ENCODE peak calls at places on chromosomes 7 and 10, in eight cellular contexts. One of them, this sample, is unnamed.

GRCh38 chr10:1251769-1252168 is 195.6 kb downstream of the WDR37 start:
- DNase-seq in fibroblast of the aortic adventitia: no peak
- DNase-seq in cardiac fibroblast: no peak
- DNase-seq in NCI-H460: no peak
- DNase-seq in mesothelial cell of epicardium: no peak
- DNase-seq in NCI-H2081: no peak
- DNase-seq in IMR-90: no peak
- DNase-seq in stimulated activated CD4-positive, alpha-beta T cell treated with anti-CD3 and anti-CD28 coated beads, Interleukin-15, amount 100 ng/mL, for 24 hours: no peak
- DNase-seq in this sample: no peak

GRCh38 chr7:6653101-6653995 is 16.2 kb downstream of the ZNF316 start:
- DNase-seq in fibroblast of the aortic adventitia: no peak
- DNase-seq in NCI-H460: no peak
- DNase-seq in stimulated activated CD4-positive, alpha-beta T cell treated with anti-CD3 and anti-CD28 coated beads, Interleukin-15, amount 100 ng/mL, for 24 hours: no peak
- DNase-seq in IMR-90: no peak
- DNase-seq in cardiac fibroblast: no peak
- DNase-seq in mesothelial cell of epicardium: no peak
- DNase-seq in NCI-H2081: no peak
- DNase-seq in this sample: no peak

GRCh38 chr10:124560377-124560776 is 98.8 kb downstream of the LHPP start:
- DNase-seq in stimulated activated CD4-positive, alpha-beta T cell treated with anti-CD3 and anti-CD28 coated beads, Interleukin-15, amount 100 ng/mL, for 24 hours: no peak
- DNase-seq in mesothelial cell of epicardium: no peak
- DNase-seq in NCI-H460: no peak
- DNase-seq in fibroblast of the aortic adventitia: peak
- DNase-seq in cardiac fibroblast: peak
- DNase-seq in IMR-90: peak
- DNase-seq in NCI-H2081: no peak
- DNase-seq in this sample: no peak

GRCh38 chr10:99551158-99551557 is 18.4 kb downstream of the NKX2-3 start:
- DNase-seq in mesothelial cell of epicardium: no peak
- DNase-seq in fibroblast of the aortic adventitia: no peak
- DNase-seq in NCI-H2081: peak
- DNase-seq in NCI-H460: no peak
- DNase-seq in IMR-90: peak
- DNase-seq in stimulated activated CD4-positive, alpha-beta T cell treated with anti-CD3 and anti-CD28 coated beads, Interleukin-15, amount 100 ng/mL, for 24 hours: no peak
- DNase-seq in cardiac fibroblast: peak
- DNase-seq in this sample: no peak

GRCh38 chr10:132915411-132915810 is 27.0 kb downstream of the CFAP46 start:
- DNase-seq in cardiac fibroblast: no peak
- DNase-seq in mesothelial cell of epicardium: no peak
- DNase-seq in stimulated activated CD4-positive, alpha-beta T cell treated with anti-CD3 and anti-CD28 coated beads, Interleukin-15, amount 100 ng/mL, for 24 hours: no peak
- DNase-seq in fibroblast of the aortic adventitia: no peak
- DNase-seq in NCI-H2081: no peak
- DNase-seq in NCI-H460: peak
- DNase-seq in IMR-90: no peak
- DNase-seq in this sample: no peak

GRCh38 chr10:70615784-70616511 is 13.4 kb upstream of the PRF1 start:
- DNase-seq in fibroblast of the aortic adventitia: peak
- DNase-seq in NCI-H2081: no peak
- DNase-seq in mesothelial cell of epicardium: no peak
- DNase-seq in cardiac fibroblast: no peak
- DNase-seq in IMR-90: no peak
- DNase-seq in NCI-H460: no peak
- DNase-seq in stimulated activated CD4-positive, alpha-beta T cell treated with anti-CD3 and anti-CD28 coated beads, Interleukin-15, amount 100 ng/mL, for 24 hours: no peak
- DNase-seq in this sample: no peak

GRCh38 chr7:155992974-155993373 is 180.7 kb upstream of the SHH start:
- DNase-seq in NCI-H2081: no peak
- DNase-seq in NCI-H460: no peak
- DNase-seq in fibroblast of the aortic adventitia: no peak
- DNase-seq in IMR-90: no peak
- DNase-seq in mesothelial cell of epicardium: no peak
- DNase-seq in stimulated activated CD4-positive, alpha-beta T cell treated with anti-CD3 and anti-CD28 coated beads, Interleukin-15, amount 100 ng/mL, for 24 hours: no peak
- DNase-seq in cardiac fibroblast: no peak
- DNase-seq in this sample: no peak

GRCh38 chr10:14519785-14520184 is 189.1 kb upstream of the FRMD4A start:
- DNase-seq in NCI-H2081: no peak
- DNase-seq in cardiac fibroblast: no peak
- DNase-seq in NCI-H460: no peak
- DNase-seq in stimulated activated CD4-positive, alpha-beta T cell treated with anti-CD3 and anti-CD28 coated beads, Interleukin-15, amount 100 ng/mL, for 24 hours: no peak
- DNase-seq in IMR-90: no peak
- DNase-seq in mesothelial cell of epicardium: no peak
- DNase-seq in fibroblast of the aortic adventitia: no peak
- DNase-seq in this sample: no peak

GRCh38 chr10:3123571-3124411 is 48.8 kb downstream of the PITRM1 start:
- DNase-seq in IMR-90: no peak
- DNase-seq in stimulated activated CD4-positive, alpha-beta T cell treated with anti-CD3 and anti-CD28 coated beads, Interleukin-15, amount 100 ng/mL, for 24 hours: no peak
- DNase-seq in mesothelial cell of epicardium: no peak
- DNase-seq in cardiac fibroblast: no peak
- DNase-seq in NCI-H460: no peak
- DNase-seq in fibroblast of the aortic adventitia: no peak
- DNase-seq in NCI-H2081: no peak
- DNase-seq in this sample: no peak

GRCh38 chr7:69934475-69934903 is 336.2 kb downstream of the AUTS2 start:
- DNase-seq in NCI-H2081: peak
- DNase-seq in stimulated activated CD4-positive, alpha-beta T cell treated with anti-CD3 and anti-CD28 coated beads, Interleukin-15, amount 100 ng/mL, for 24 hours: no peak
- DNase-seq in IMR-90: no peak
- DNase-seq in cardiac fibroblast: no peak
- DNase-seq in NCI-H460: no peak
- DNase-seq in mesothelial cell of epicardium: no peak
- DNase-seq in fibroblast of the aortic adventitia: no peak
- DNase-seq in this sample: no peak

GRCh38 chr7:20331231-20331880 is 656 bp downstream of the ITGB8 start:
- DNase-seq in stimulated activated CD4-positive, alpha-beta T cell treated with anti-CD3 and anti-CD28 coated beads, Interleukin-15, amount 100 ng/mL, for 24 hours: peak
- DNase-seq in cardiac fibroblast: peak
- DNase-seq in mesothelial cell of epicardium: peak
- DNase-seq in IMR-90: peak
- DNase-seq in fibroblast of the aortic adventitia: no peak
- DNase-seq in NCI-H2081: peak
- DNase-seq in NCI-H460: no peak
- DNase-seq in this sample: peak

GRCh38 chr10:18545626-18546025 is 105.8 kb downstream of the NSUN6 start:
- DNase-seq in fibroblast of the aortic adventitia: peak
- DNase-seq in NCI-H460: no peak
- DNase-seq in mesothelial cell of epicardium: no peak
- DNase-seq in stimulated activated CD4-positive, alpha-beta T cell treated with anti-CD3 and anti-CD28 coated beads, Interleukin-15, amount 100 ng/mL, for 24 hours: no peak
- DNase-seq in NCI-H2081: no peak
- DNase-seq in cardiac fibroblast: peak
- DNase-seq in IMR-90: peak
- DNase-seq in this sample: no peak

GRCh38 chr7:27640914-27641570 is 21.6 kb downstream of the HIBADH start:
- DNase-seq in cardiac fibroblast: peak
- DNase-seq in fibroblast of the aortic adventitia: peak
- DNase-seq in mesothelial cell of epicardium: no peak
- DNase-seq in NCI-H2081: no peak
- DNase-seq in stimulated activated CD4-positive, alpha-beta T cell treated with anti-CD3 and anti-CD28 coated beads, Interleukin-15, amount 100 ng/mL, for 24 hours: no peak
- DNase-seq in NCI-H460: no peak
- DNase-seq in IMR-90: peak
- DNase-seq in this sample: no peak

GRCh38 chr10:107442035-107442505 is 277.6 kb upstream of the SORCS1 start:
- DNase-seq in stimulated activated CD4-positive, alpha-beta T cell treated with anti-CD3 and anti-CD28 coated beads, Interleukin-15, amount 100 ng/mL, for 24 hours: no peak
- DNase-seq in cardiac fibroblast: peak
- DNase-seq in NCI-H2081: no peak
- DNase-seq in NCI-H460: peak
- DNase-seq in mesothelial cell of epicardium: no peak
- DNase-seq in fibroblast of the aortic adventitia: peak
- DNase-seq in IMR-90: peak
- DNase-seq in this sample: no peak

GRCh38 chr10:100496567-100496966 is 23.1 kb downstream of the SEC31B start:
- DNase-seq in stimulated activated CD4-positive, alpha-beta T cell treated with anti-CD3 and anti-CD28 coated beads, Interleukin-15, amount 100 ng/mL, for 24 hours: no peak
- DNase-seq in NCI-H460: no peak
- DNase-seq in IMR-90: no peak
- DNase-seq in fibroblast of the aortic adventitia: no peak
- DNase-seq in cardiac fibroblast: no peak
- DNase-seq in mesothelial cell of epicardium: no peak
- DNase-seq in NCI-H2081: no peak
- DNase-seq in this sample: no peak

GRCh38 chr7:111841596-111842209 is 279.4 kb upstream of the IMMP2L start:
- DNase-seq in stimulated activated CD4-positive, alpha-beta T cell treated with anti-CD3 and anti-CD28 coated beads, Interleukin-15, amount 100 ng/mL, for 24 hours: no peak
- DNase-seq in fibroblast of the aortic adventitia: no peak
- DNase-seq in IMR-90: no peak
- DNase-seq in mesothelial cell of epicardium: no peak
- DNase-seq in cardiac fibroblast: no peak
- DNase-seq in NCI-H460: no peak
- DNase-seq in NCI-H2081: no peak
- DNase-seq in this sample: no peak

GRCh38 chr7:79137942-79138341 is 315.5 kb downstream of the MAGI2 start:
- DNase-seq in cardiac fibroblast: peak
- DNase-seq in fibroblast of the aortic adventitia: peak
- DNase-seq in NCI-H460: no peak
- DNase-seq in NCI-H2081: no peak
- DNase-seq in IMR-90: peak
- DNase-seq in mesothelial cell of epicardium: no peak
- DNase-seq in stimulated activated CD4-positive, alpha-beta T cell treated with anti-CD3 and anti-CD28 coated beads, Interleukin-15, amount 100 ng/mL, for 24 hours: no peak
- DNase-seq in this sample: no peak

GRCh38 chr10:125000366-125001312 is 58.7 kb downstream of the ZRANB1 start:
- DNase-seq in NCI-H460: no peak
- DNase-seq in IMR-90: peak
- DNase-seq in fibroblast of the aortic adventitia: no peak
- DNase-seq in cardiac fibroblast: no peak
- DNase-seq in mesothelial cell of epicardium: no peak
- DNase-seq in stimulated activated CD4-positive, alpha-beta T cell treated with anti-CD3 and anti-CD28 coated beads, Interleukin-15, amount 100 ng/mL, for 24 hours: no peak
- DNase-seq in NCI-H2081: no peak
- DNase-seq in this sample: peak

GRCh38 chr10:5481121-5481520 is 18.2 kb downstream of the CALML5 start:
- DNase-seq in stimulated activated CD4-positive, alpha-beta T cell treated with anti-CD3 and anti-CD28 coated beads, Interleukin-15, amount 100 ng/mL, for 24 hours: no peak
- DNase-seq in mesothelial cell of epicardium: no peak
- DNase-seq in cardiac fibroblast: no peak
- DNase-seq in IMR-90: no peak
- DNase-seq in NCI-H2081: no peak
- DNase-seq in fibroblast of the aortic adventitia: no peak
- DNase-seq in NCI-H460: no peak
- DNase-seq in this sample: no peak

GRCh38 chr7:93920496-93921189 is 892 bp upstream of the GNG11 start:
- DNase-seq in fibroblast of the aortic adventitia: peak
- DNase-seq in cardiac fibroblast: peak
- DNase-seq in stimulated activated CD4-positive, alpha-beta T cell treated with anti-CD3 and anti-CD28 coated beads, Interleukin-15, amount 100 ng/mL, for 24 hours: no peak
- DNase-seq in IMR-90: no peak
- DNase-seq in NCI-H460: no peak
- DNase-seq in mesothelial cell of epicardium: no peak
- DNase-seq in NCI-H2081: no peak
- DNase-seq in this sample: no peak

GRCh38 chr7:154182361-154182760 is 130.2 kb downstream of the DPP6 start:
- DNase-seq in mesothelial cell of epicardium: no peak
- DNase-seq in IMR-90: no peak
- DNase-seq in cardiac fibroblast: no peak
- DNase-seq in stimulated activated CD4-positive, alpha-beta T cell treated with anti-CD3 and anti-CD28 coated beads, Interleukin-15, amount 100 ng/mL, for 24 hours: no peak
- DNase-seq in NCI-H460: no peak
- DNase-seq in NCI-H2081: no peak
- DNase-seq in fibroblast of the aortic adventitia: no peak
- DNase-seq in this sample: no peak

GRCh38 chr7:151131622-151132293 is 35.7 kb downstream of the GBX1 start:
- DNase-seq in IMR-90: no peak
- DNase-seq in stimulated activated CD4-positive, alpha-beta T cell treated with anti-CD3 and anti-CD28 coated beads, Interleukin-15, amount 100 ng/mL, for 24 hours: no peak
- DNase-seq in NCI-H2081: no peak
- DNase-seq in mesothelial cell of epicardium: no peak
- DNase-seq in NCI-H460: no peak
- DNase-seq in cardiac fibroblast: no peak
- DNase-seq in fibroblast of the aortic adventitia: no peak
- DNase-seq in this sample: no peak

GRCh38 chr10:31896972-31897384 is 31.7 kb downstream of the ARHGAP12 start:
- DNase-seq in stimulated activated CD4-positive, alpha-beta T cell treated with anti-CD3 and anti-CD28 coated beads, Interleukin-15, amount 100 ng/mL, for 24 hours: no peak
- DNase-seq in cardiac fibroblast: peak
- DNase-seq in NCI-H2081: no peak
- DNase-seq in NCI-H460: peak
- DNase-seq in mesothelial cell of epicardium: no peak
- DNase-seq in IMR-90: peak
- DNase-seq in fibroblast of the aortic adventitia: peak
- DNase-seq in this sample: no peak

GRCh38 chr7:134293029-134293740 is 23.5 kb downstream of the SLC35B4 start:
- DNase-seq in NCI-H2081: no peak
- DNase-seq in fibroblast of the aortic adventitia: no peak
- DNase-seq in stimulated activated CD4-positive, alpha-beta T cell treated with anti-CD3 and anti-CD28 coated beads, Interleukin-15, amount 100 ng/mL, for 24 hours: no peak
- DNase-seq in mesothelial cell of epicardium: no peak
- DNase-seq in IMR-90: no peak
- DNase-seq in cardiac fibroblast: no peak
- DNase-seq in NCI-H460: no peak
- DNase-seq in this sample: no peak

GRCh38 chr10:94299417-94299816 is 63.3 kb downstream of the NOC3L start:
- DNase-seq in NCI-H2081: no peak
- DNase-seq in NCI-H460: no peak
- DNase-seq in mesothelial cell of epicardium: no peak
- DNase-seq in stimulated activated CD4-positive, alpha-beta T cell treated with anti-CD3 and anti-CD28 coated beads, Interleukin-15, amount 100 ng/mL, for 24 hours: peak
- DNase-seq in IMR-90: peak
- DNase-seq in cardiac fibroblast: peak
- DNase-seq in fibroblast of the aortic adventitia: peak
- DNase-seq in this sample: no peak

GRCh38 chr10:123160311-123160980 is 6.2 kb downstream of the BUB3 start:
- DNase-seq in NCI-H460: no peak
- DNase-seq in mesothelial cell of epicardium: no peak
- DNase-seq in cardiac fibroblast: no peak
- DNase-seq in fibroblast of the aortic adventitia: no peak
- DNase-seq in NCI-H2081: no peak
- DNase-seq in IMR-90: no peak
- DNase-seq in stimulated activated CD4-positive, alpha-beta T cell treated with anti-CD3 and anti-CD28 coated beads, Interleukin-15, amount 100 ng/mL, for 24 hours: no peak
- DNase-seq in this sample: no peak

GRCh38 chr10:13775786-13776780 is 189.3 kb downstream of the PRPF18 start:
- DNase-seq in cardiac fibroblast: peak
- DNase-seq in fibroblast of the aortic adventitia: peak
- DNase-seq in IMR-90: peak
- DNase-seq in mesothelial cell of epicardium: no peak
- DNase-seq in NCI-H2081: no peak
- DNase-seq in stimulated activated CD4-positive, alpha-beta T cell treated with anti-CD3 and anti-CD28 coated beads, Interleukin-15, amount 100 ng/mL, for 24 hours: no peak
- DNase-seq in NCI-H460: no peak
- DNase-seq in this sample: no peak

This sample was measured in osteocyte.